ENCODE peak calls at places on chromosomes 16 and 17, in six cellular contexts. One of them, this sample, is unnamed.
A peak's percentile ranks its signal among the peaks of the same experiment; 100 is the strongest.

GRCh38 chr16:46582313-46582712 is 38.9 kb downstream of the SHCBP1 start:
- DNase-seq in GM12865: no peak
- DNase-seq in effector memory CD4-positive, alpha-beta T cell: no peak
- DNase-seq in germinal center: no peak
- DNase-seq in NCI-H2171 treated with DMSO at 0.1 percent for 48 hours: no peak
- DNase-seq in RWPE1: no peak
- DNase-seq in this sample: no peak

GRCh38 chr17:48483471-48484131 is 47.2 kb downstream of the HOXB1 start:
- DNase-seq in GM12865: peak; percentile 45
- DNase-seq in effector memory CD4-positive, alpha-beta T cell: no peak
- DNase-seq in germinal center: peak; percentile 60
- DNase-seq in NCI-H2171 treated with DMSO at 0.1 percent for 48 hours: no peak
- DNase-seq in RWPE1: peak; percentile 75
- DNase-seq in this sample: no peak

GRCh38 chr17:43814714-43815113 is 18.2 kb downstream of the MPP3 start:
- DNase-seq in GM12865: no peak
- DNase-seq in effector memory CD4-positive, alpha-beta T cell: no peak
- DNase-seq in germinal center: no peak
- DNase-seq in NCI-H2171 treated with DMSO at 0.1 percent for 48 hours: no peak
- DNase-seq in RWPE1: peak; percentile 51
- DNase-seq in this sample: no peak

GRCh38 chr16:11799509-11800384 is 2.7 kb upstream of the ZC3H7A start:
- DNase-seq in GM12865: peak; percentile 68
- DNase-seq in effector memory CD4-positive, alpha-beta T cell: no peak
- DNase-seq in germinal center: no peak
- DNase-seq in NCI-H2171 treated with DMSO at 0.1 percent for 48 hours: no peak
- DNase-seq in RWPE1: no peak
- DNase-seq in this sample: no peak

GRCh38 chr17:2435852-2436251 is 35.0 kb upstream of the MNT start:
- DNase-seq in GM12865: no peak
- DNase-seq in effector memory CD4-positive, alpha-beta T cell: no peak
- DNase-seq in germinal center: no peak
- DNase-seq in NCI-H2171 treated with DMSO at 0.1 percent for 48 hours: peak; percentile 78
- DNase-seq in RWPE1: no peak
- DNase-seq in this sample: no peak

GRCh38 chr17:80423536-80424225 is 8.7 kb downstream of the ENDOV start:
- DNase-seq in GM12865: no peak
- DNase-seq in effector memory CD4-positive, alpha-beta T cell: no peak
- DNase-seq in germinal center: no peak
- DNase-seq in NCI-H2171 treated with DMSO at 0.1 percent for 48 hours: no peak
- DNase-seq in RWPE1: no peak
- DNase-seq in this sample: no peak

GRCh38 chr16:54193656-54194007 is 93.0 kb downstream of the IRX3 start:
- DNase-seq in GM12865: peak; percentile 37
- DNase-seq in effector memory CD4-positive, alpha-beta T cell: no peak
- DNase-seq in germinal center: peak; percentile 73
- DNase-seq in NCI-H2171 treated with DMSO at 0.1 percent for 48 hours: peak; percentile 85
- DNase-seq in RWPE1: peak; percentile 59
- DNase-seq in this sample: peak; percentile 20

GRCh38 chr16:85172465-85173071 is 60.3 kb upstream of the CIBAR2 start:
- DNase-seq in GM12865: peak; percentile 24
- DNase-seq in effector memory CD4-positive, alpha-beta T cell: no peak
- DNase-seq in germinal center: no peak
- DNase-seq in NCI-H2171 treated with DMSO at 0.1 percent for 48 hours: peak; percentile 60
- DNase-seq in RWPE1: no peak
- DNase-seq in this sample: no peak

GRCh38 chr16:67254809-67255552 is 6.2 kb downstream of the SLC9A5 start:
- DNase-seq in GM12865: no peak
- DNase-seq in effector memory CD4-positive, alpha-beta T cell: no peak
- DNase-seq in germinal center: no peak
- DNase-seq in NCI-H2171 treated with DMSO at 0.1 percent for 48 hours: no peak
- DNase-seq in RWPE1: no peak
- DNase-seq in this sample: no peak

GRCh38 chr17:58414596-58414997 is 2.7 kb downstream of the RNF43 start:
- DNase-seq in GM12865: no peak
- DNase-seq in effector memory CD4-positive, alpha-beta T cell: no peak
- DNase-seq in germinal center: no peak
- DNase-seq in NCI-H2171 treated with DMSO at 0.1 percent for 48 hours: no peak
- DNase-seq in RWPE1: no peak
- DNase-seq in this sample: no peak

GRCh38 chr16:58044266-58045019 is 18.9 kb downstream of the MMP15 start:
- DNase-seq in GM12865: no peak
- DNase-seq in effector memory CD4-positive, alpha-beta T cell: no peak
- DNase-seq in germinal center: no peak
- DNase-seq in NCI-H2171 treated with DMSO at 0.1 percent for 48 hours: no peak
- DNase-seq in RWPE1: no peak
- DNase-seq in this sample: no peak

GRCh38 chr16:87538594-87538993 is 45.8 kb upstream of the ZCCHC14 start:
- DNase-seq in GM12865: no peak
- DNase-seq in effector memory CD4-positive, alpha-beta T cell: no peak
- DNase-seq in germinal center: no peak
- DNase-seq in NCI-H2171 treated with DMSO at 0.1 percent for 48 hours: no peak
- DNase-seq in RWPE1: no peak
- DNase-seq in this sample: no peak

GRCh38 chr17:58336456-58337094 is 8.0 kb upstream of the TSPOAP1 start:
- DNase-seq in GM12865: peak; percentile 61
- DNase-seq in effector memory CD4-positive, alpha-beta T cell: no peak
- DNase-seq in germinal center: no peak
- DNase-seq in NCI-H2171 treated with DMSO at 0.1 percent for 48 hours: no peak
- DNase-seq in RWPE1: no peak
- DNase-seq in this sample: no peak

GRCh38 chr16:78542419-78542818 is 443.0 kb downstream of the WWOX start:
- DNase-seq in GM12865: no peak
- DNase-seq in effector memory CD4-positive, alpha-beta T cell: no peak
- DNase-seq in germinal center: no peak
- DNase-seq in NCI-H2171 treated with DMSO at 0.1 percent for 48 hours: no peak
- DNase-seq in RWPE1: no peak
- DNase-seq in this sample: no peak

GRCh38 chr16:13906426-13907089 is 13.4 kb upstream of the ERCC4 start:
- DNase-seq in GM12865: no peak
- DNase-seq in effector memory CD4-positive, alpha-beta T cell: no peak
- DNase-seq in germinal center: peak; percentile 56
- DNase-seq in NCI-H2171 treated with DMSO at 0.1 percent for 48 hours: no peak
- DNase-seq in RWPE1: no peak
- DNase-seq in this sample: no peak

GRCh38 chr17:9465216-9465921 is 110.3 kb downstream of the STX8 start:
- DNase-seq in GM12865: no peak
- DNase-seq in effector memory CD4-positive, alpha-beta T cell: no peak
- DNase-seq in germinal center: no peak
- DNase-seq in NCI-H2171 treated with DMSO at 0.1 percent for 48 hours: peak; percentile 1
- DNase-seq in RWPE1: peak; percentile 28
- DNase-seq in this sample: no peak

GRCh38 chr16:61968242-61968978 is 67.8 kb downstream of the CDH8 start:
- DNase-seq in GM12865: no peak
- DNase-seq in effector memory CD4-positive, alpha-beta T cell: no peak
- DNase-seq in germinal center: no peak
- DNase-seq in NCI-H2171 treated with DMSO at 0.1 percent for 48 hours: no peak
- DNase-seq in RWPE1: no peak
- DNase-seq in this sample: no peak

GRCh38 chr17:49390548-49391324 is 23.9 kb downstream of the PHB1 start:
- DNase-seq in GM12865: peak; percentile 90
- DNase-seq in effector memory CD4-positive, alpha-beta T cell: no peak
- DNase-seq in germinal center: peak; percentile 72
- DNase-seq in NCI-H2171 treated with DMSO at 0.1 percent for 48 hours: no peak
- DNase-seq in RWPE1: no peak
- DNase-seq in this sample: no peak

GRCh38 chr17:66397486-66397885 is 95.1 kb downstream of the PRKCA start:
- DNase-seq in GM12865: peak; percentile 10
- DNase-seq in effector memory CD4-positive, alpha-beta T cell: no peak
- DNase-seq in germinal center: no peak
- DNase-seq in NCI-H2171 treated with DMSO at 0.1 percent for 48 hours: no peak
- DNase-seq in RWPE1: no peak
- DNase-seq in this sample: no peak

GRCh38 chr17:40433551-40434384 is 9.5 kb upstream of the IGFBP4 start:
- DNase-seq in GM12865: no peak
- DNase-seq in effector memory CD4-positive, alpha-beta T cell: no peak
- DNase-seq in germinal center: no peak
- DNase-seq in NCI-H2171 treated with DMSO at 0.1 percent for 48 hours: no peak
- DNase-seq in RWPE1: no peak
- DNase-seq in this sample: no peak

GRCh38 chr16:58615280-58615679 is 14.3 kb downstream of the CNOT1 start:
- DNase-seq in GM12865: no peak
- DNase-seq in effector memory CD4-positive, alpha-beta T cell: no peak
- DNase-seq in germinal center: no peak
- DNase-seq in NCI-H2171 treated with DMSO at 0.1 percent for 48 hours: no peak
- DNase-seq in RWPE1: no peak
- DNase-seq in this sample: no peak

GRCh38 chr17:63681530-63681929 is 18.4 kb downstream of the LIMD2 start:
- DNase-seq in GM12865: no peak
- DNase-seq in effector memory CD4-positive, alpha-beta T cell: no peak
- DNase-seq in germinal center: no peak
- DNase-seq in NCI-H2171 treated with DMSO at 0.1 percent for 48 hours: no peak
- DNase-seq in RWPE1: no peak
- DNase-seq in this sample: no peak

GRCh38 chr16:48561960-48562393 is 48.0 kb downstream of the N4BP1 start:
- DNase-seq in GM12865: no peak
- DNase-seq in effector memory CD4-positive, alpha-beta T cell: no peak
- DNase-seq in germinal center: no peak
- DNase-seq in NCI-H2171 treated with DMSO at 0.1 percent for 48 hours: no peak
- DNase-seq in RWPE1: no peak
- DNase-seq in this sample: no peak

GRCh38 chr17:39676198-39676819 is 8.1 kb downstream of the PNMT start:
- DNase-seq in GM12865: peak; percentile 72
- DNase-seq in effector memory CD4-positive, alpha-beta T cell: peak; percentile 27
- DNase-seq in germinal center: no peak
- DNase-seq in NCI-H2171 treated with DMSO at 0.1 percent for 48 hours: peak; percentile 76
- DNase-seq in RWPE1: no peak
- DNase-seq in this sample: peak; percentile 23

GRCh38 chr16:86573646-86574508 is 4.5 kb upstream of the FOXL1 start:
- DNase-seq in GM12865: no peak
- DNase-seq in effector memory CD4-positive, alpha-beta T cell: no peak
- DNase-seq in germinal center: no peak
- DNase-seq in NCI-H2171 treated with DMSO at 0.1 percent for 48 hours: no peak
- DNase-seq in RWPE1: no peak
- DNase-seq in this sample: no peak

GRCh38 chr17:61488878-61489718 is 36.9 kb downstream of the TBX4 start:
- DNase-seq in GM12865: no peak
- DNase-seq in effector memory CD4-positive, alpha-beta T cell: no peak
- DNase-seq in germinal center: no peak
- DNase-seq in NCI-H2171 treated with DMSO at 0.1 percent for 48 hours: peak; percentile 32
- DNase-seq in RWPE1: no peak
- DNase-seq in this sample: no peak

GRCh38 chr16:35148748-35149147 is 1689.3 kb downstream of the TP53TG3F start:
- DNase-seq in GM12865: no peak
- DNase-seq in effector memory CD4-positive, alpha-beta T cell: no peak
- DNase-seq in germinal center: no peak
- DNase-seq in NCI-H2171 treated with DMSO at 0.1 percent for 48 hours: no peak
- DNase-seq in RWPE1: no peak
- DNase-seq in this sample: no peak

This sample was measured in T-helper 1 cell.